ENCODE peak calls at places on chromosomes 11 and 22, in eight cellular contexts. J, O, Z, F, S, Q, N and X are unnamed samples.

GRCh38 chr22:26901228-26901816 is 243.9 kb downstream of the MIAT start:
- DNase-seq in N (peak), O (no peak), Q (no peak), Z (no peak), J (no peak), S (no peak), F (no peak), X (no peak)

GRCh38 chr22:26174280-26174679 is 5.0 kb downstream of the SEZ6L start:
- DNase-seq in O (no peak), F (peak), N (no peak), Q (no peak), J (no peak), Z (no peak), S (peak), X (no peak)

GRCh38 chr22:46518542-46519325 is 18.7 kb downstream of the CELSR1 start:
- DNase-seq in J (no peak), F (no peak), O (no peak), N (no peak), Q (no peak), S (no peak), Z (no peak), X (no peak)

GRCh38 chr11:67054851-67055523 is 1.7 kb upstream of the RHOD start:
- DNase-seq in Q (peak), F (peak), N (no peak), S (peak), J (peak), O (no peak), Z (peak), X (peak)

GRCh38 chr22:39703890-39704658 is 133.5 kb downstream of the CACNA1I start:
- DNase-seq in N (no peak), O (peak), F (peak), Q (peak), S (no peak), Z (no peak), J (peak), X (no peak)

GRCh38 chr11:18780329-18780728 is 11.3 kb downstream of the PTPN5 start:
- DNase-seq in F (no peak), N (no peak), O (no peak), Q (no peak), Z (no peak), S (no peak), J (no peak), X (no peak)

GRCh38 chr22:24553597-24554315 is 1.2 kb downstream of the GUCD1 start:
- DNase-seq in S (no peak), Q (peak), F (no peak), J (peak), Z (peak), O (peak), N (no peak), X (peak)

GRCh38 chr22:43000441-43001175 is 14.3 kb downstream of the PACSIN2 start:
- DNase-seq in Q (no peak), S (no peak), F (no peak), O (no peak), N (no peak), J (no peak), Z (no peak), X (no peak)

GRCh38 chr11:84408946-84409411 is 1122.8 kb upstream of the CCDC90B start:
- DNase-seq in F (peak), O (no peak), Z (no peak), Q (no peak), S (no peak), N (no peak), J (no peak), X (no peak)

GRCh38 chr22:20036119-20036518 is 15.2 kb downstream of the TANGO2 start:
- DNase-seq in Q (no peak), F (no peak), O (no peak), J (no peak), N (no peak), Z (no peak), S (no peak), X (no peak)

GRCh38 chr22:23067023-23067650 is 3.2 kb upstream of the GNAZ start:
- DNase-seq in Q (no peak), F (peak), S (no peak), N (peak), Z (peak), O (peak), J (no peak), X (no peak)

GRCh38 chr11:95245038-95245437 is 14.0 kb upstream of the SESN3 start:
- DNase-seq in O (no peak), N (no peak), J (no peak), Z (no peak), Q (no peak), S (no peak), F (no peak), X (peak)

GRCh38 chr11:114159802-114160588 is 100.5 kb downstream of the ZBTB16 start:
- DNase-seq in F (peak), N (peak), S (peak), Z (peak), Q (peak), J (peak), O (peak), X (peak)

GRCh38 chr11:17528181-17528691 is 16.0 kb downstream of the USH1C start:
- DNase-seq in Z (peak), J (peak), O (peak), S (peak), Q (peak), N (peak), F (peak), X (peak)

GRCh38 chr11:6319001-6319878 is 1.1 kb downstream of the CAVIN3 start:
- DNase-seq in O (peak), J (no peak), F (no peak), S (no peak), Z (peak), Q (peak), N (peak), X (no peak)

GRCh38 chr22:42439821-42440674 is 7.8 kb upstream of the NFAM1 start:
- DNase-seq in J (peak), N (peak), Z (peak), F (no peak), S (no peak), Q (peak), O (peak), X (no peak)

GRCh38 chr22:48089601-48090331 is 1327.3 kb downstream of the TBC1D22A start:
- DNase-seq in N (peak), S (peak), O (peak), Z (peak), J (peak), F (no peak), Q (peak), X (no peak)

GRCh38 chr11:4916581-4916980 is 2.6 kb downstream of the OR51G2 start:
- DNase-seq in O (no peak), N (no peak), Z (no peak), J (no peak), Q (no peak), S (no peak), F (no peak), X (no peak)

GRCh38 chr22:27810566-27810965 is 9.0 kb upstream of the MN1 start:
- DNase-seq in F (no peak), J (peak), N (peak), Z (peak), O (peak), Q (peak), S (no peak), X (no peak)

GRCh38 chr22:24391836-24392217 is 35.6 kb upstream of the ADORA2A start:
- DNase-seq in O (no peak), Z (no peak), N (no peak), F (no peak), J (no peak), S (no peak), Q (no peak), X (no peak)

GRCh38 chr11:17479284-17480214 is 2.9 kb upstream of the ABCC8 start:
- DNase-seq in J (peak), Z (no peak), N (no peak), F (peak), S (peak), Q (no peak), O (no peak), X (peak)

GRCh38 chr11:75946531-75947530 is 131.8 kb downstream of the UVRAG start:
- DNase-seq in Z (no peak), O (no peak), S (no peak), N (no peak), F (peak), Q (no peak), J (peak), X (no peak)

GRCh38 chr11:71525188-71525937 is 1.7 kb upstream of the KRTAP5-7 start:
- DNase-seq in Z (no peak), J (no peak), S (no peak), N (no peak), Q (no peak), O (no peak), F (no peak), X (no peak)

GRCh38 chr11:77191823-77192495 is 63.9 kb downstream of the MYO7A start:
- DNase-seq in F (peak), Z (peak), O (peak), Q (no peak), J (peak), S (peak), N (peak), X (peak)

GRCh38 chr11:113730887-113731726 is 25.0 kb upstream of the TMPRSS5 start:
- DNase-seq in J (peak), F (peak), N (no peak), S (peak), Z (peak), O (no peak), Q (peak), X (peak)

GRCh38 chr11:2302844-2303626 is 1.2 kb downstream of the TSPAN32 start:
- DNase-seq in Q (no peak), Z (no peak), O (no peak), F (peak), S (no peak), N (peak), J (peak), X (no peak)

GRCh38 chr22:39926175-39927152 is 25.6 kb downstream of the GRAP2 start:
- DNase-seq in O (no peak), N (no peak), F (no peak), Q (no peak), Z (no peak), J (peak), S (no peak), X (no peak)

GRCh38 chr11:120121336-120121735 is 16.6 kb downstream of the TRIM29 start:
- DNase-seq in F (no peak), J (no peak), N (no peak), Z (no peak), S (no peak), O (no peak), Q (no peak), X (peak)

GRCh38 chr11:128669491-128669890 is 24.4 kb upstream of the FLI1 start:
- DNase-seq in Z (no peak), O (no peak), F (no peak), S (no peak), Q (no peak), N (no peak), J (no peak), X (no peak)

GRCh38 chr22:36288571-36289405 is 35.9 kb downstream of the APOL1 start:
- DNase-seq in Q (no peak), Z (no peak), S (no peak), N (peak), F (no peak), O (no peak), J (no peak), X (no peak)

GRCh38 chr11:92224394-92225205 is at the start of gene FAT3:
- DNase-seq in J (peak), O (peak), F (peak), S (peak), Z (peak), Q (peak), N (peak), X (peak)

GRCh38 chr11:130024356-130024755 is 21.7 kb upstream of the PRDM10 start:
- DNase-seq in O (no peak), N (no peak), Q (no peak), S (no peak), Z (no peak), J (no peak), F (no peak), X (no peak)

GRCh38 chr22:37197451-37198289 is 9.6 kb upstream of the C1QTNF6 start:
- DNase-seq in J (peak), N (peak), Z (peak), Q (peak), F (no peak), O (peak), S (peak), X (peak)

GRCh38 chr11:92253945-92254344 is 29.3 kb downstream of the FAT3 start:
- DNase-seq in F (no peak), N (no peak), J (no peak), Z (no peak), Q (no peak), S (no peak), O (no peak), X (no peak)

GRCh38 chr11:117313828-117314768 is 2.0 kb downstream of the BACE1 start:
- DNase-seq in Z (no peak), F (no peak), Q (no peak), N (no peak), O (no peak), J (no peak), S (no peak), X (no peak)

GRCh38 chr11:71481101-71481960 is 28.3 kb downstream of the NADSYN1 start:
- DNase-seq in N (no peak), Z (no peak), Q (no peak), J (no peak), F (no peak), O (no peak), S (no peak), X (no peak)

GRCh38 chr11:72471005-72471898 is 36.9 kb upstream of the CLPB start:
- DNase-seq in Z (peak), J (peak), Q (peak), F (peak), N (peak), O (peak), S (peak), X (peak)

GRCh38 chr11:12285811-12286222 is 91.6 kb upstream of the PARVA start:
- DNase-seq in O (no peak), Z (no peak), F (no peak), Q (no peak), J (peak), S (no peak), N (no peak), X (no peak)

DNA sequence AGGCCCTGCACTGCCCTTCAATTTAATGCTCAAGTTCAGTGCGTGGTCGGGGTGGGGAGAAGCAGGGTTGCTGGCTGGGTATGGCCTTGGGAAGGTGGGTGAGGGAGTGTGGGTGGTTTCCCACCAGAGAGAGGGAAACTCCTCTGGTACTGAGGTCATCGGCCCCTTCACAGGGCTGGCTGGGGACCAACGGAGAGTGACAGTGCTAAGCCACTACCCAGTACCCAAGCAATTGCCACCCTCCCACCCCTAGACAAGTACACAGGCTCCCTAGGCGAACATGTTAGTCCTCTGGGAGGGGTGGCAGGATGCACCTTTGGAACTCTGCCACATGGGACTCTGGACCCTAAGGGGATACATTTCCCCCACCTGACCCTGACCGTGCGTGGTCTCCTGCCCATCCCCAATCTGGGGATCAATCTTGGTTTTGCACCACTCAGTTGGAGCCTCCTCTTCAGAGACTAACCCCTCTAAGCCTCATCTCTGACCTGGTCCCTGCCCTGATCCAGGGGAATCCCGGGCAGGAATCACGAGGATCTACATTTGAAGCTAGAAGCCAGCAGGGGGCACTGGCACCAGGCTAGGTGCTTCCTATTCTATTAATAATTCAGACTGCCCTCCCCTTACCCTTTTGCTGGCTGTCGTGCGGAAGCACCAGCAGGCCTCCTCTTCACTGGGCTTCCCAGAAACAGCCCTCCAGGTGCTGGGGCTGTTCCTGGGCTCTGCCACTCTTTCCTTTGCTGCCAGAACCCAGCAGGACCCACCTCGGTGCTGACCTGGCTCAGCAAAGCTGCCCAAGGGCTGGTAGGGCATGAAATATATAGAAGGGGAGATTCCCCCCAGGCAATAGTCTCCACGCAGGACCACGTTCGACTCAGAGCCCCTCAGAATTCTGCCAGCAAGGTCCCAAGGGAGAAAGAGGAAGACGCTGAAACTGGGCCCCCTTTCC is 377.7 kb downstream of the TENM4 start:
- DNase-seq in F (peak), N (no peak), Z (no peak), Q (no peak), S (peak), O (no peak), J (no peak), X (no peak)
- TF ChIP-seq CTCF in F (peak), N (peak), Z (no peak), Q (peak), S (peak), O (no peak), J (no peak), X (no peak)

GRCh38 chr22:41380993-41381328 is 781 bp upstream of the TEF start:
- DNase-seq in O (no peak), N (no peak), F (no peak), S (peak), Q (peak), Z (peak), J (peak), X (peak)
- H3K27ac ChIP-seq in O (peak), N (peak), F (peak), S (peak), Q (peak), Z (peak), J (peak), X (peak)

DNA sequence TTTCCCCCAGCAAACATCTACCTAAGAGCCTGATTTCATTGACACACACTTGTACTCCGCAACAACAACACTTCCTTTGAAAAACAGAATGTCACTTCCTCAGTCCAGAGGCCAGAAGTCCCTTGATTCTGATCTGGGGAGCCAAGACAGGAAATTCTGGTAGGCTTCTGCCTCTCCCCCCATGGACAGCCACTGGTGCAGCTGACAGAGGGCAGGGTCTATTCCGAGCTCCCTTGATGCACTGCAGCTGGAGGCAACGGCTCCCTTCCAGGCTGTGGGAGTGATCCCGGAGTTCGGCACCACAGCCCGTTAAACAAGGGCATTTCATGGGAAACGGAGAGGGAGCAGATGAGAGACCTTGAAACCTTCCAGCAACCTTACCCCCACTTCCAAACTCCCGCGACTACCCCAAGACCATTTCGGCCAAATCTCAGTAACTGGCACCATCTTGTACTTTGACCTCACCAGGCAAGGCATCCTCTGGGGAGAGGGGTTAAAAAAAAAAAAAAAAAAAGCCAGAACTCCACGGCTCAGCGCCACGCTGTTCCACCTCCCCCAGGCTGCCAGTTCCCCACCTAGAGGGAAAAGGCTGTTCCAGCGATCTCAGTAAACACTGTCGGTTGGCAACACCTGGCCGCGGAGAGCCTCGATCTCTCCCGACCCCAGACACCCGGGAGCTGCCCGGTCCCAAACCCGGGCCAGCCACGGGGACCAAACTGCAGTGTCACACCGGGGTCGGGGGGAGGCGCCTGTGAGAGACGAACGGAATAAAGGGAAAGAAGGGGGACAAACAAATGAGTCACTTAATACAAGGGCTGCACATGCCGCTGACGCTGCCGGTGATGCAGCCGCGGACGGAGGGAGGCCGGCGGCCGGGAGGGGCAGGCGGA is 1.1 kb downstream of the GAB2 start:
- DNase-seq in J (peak), O (peak), N (peak), S (peak), F (peak), Q (peak), Z (peak), X (peak)
- TF ChIP-seq CTCF in J (peak), O (peak), N (peak), S (peak), F (peak), Q (peak), Z (peak), X (peak)

GRCh38 chr11:68255526-68255925 is 16.2 kb downstream of the C11orf24 start:
- DNase-seq in Z (no peak), S (no peak), O (no peak), F (no peak), Q (peak), J (no peak), N (no peak), X (no peak)

GRCh38 chr11:68258363-68258765 is 13.4 kb downstream of the C11orf24 start:
- DNase-seq in Z (no peak), J (no peak), N (no peak), S (no peak), O (no peak), F (no peak), Q (no peak), X (no peak)

GRCh38 chr11:68254421-68254820 is 17.4 kb downstream of the C11orf24 start:
- DNase-seq in S (no peak), J (no peak), N (no peak), Z (no peak), F (no peak), Q (no peak), O (no peak), X (no peak)

GRCh38 chr11:68257477-68258362 is 14.1 kb downstream of the C11orf24 start:
- DNase-seq in N (peak), F (peak), Q (peak), O (peak), J (peak), Z (peak), S (peak), X (peak)

DNA sequence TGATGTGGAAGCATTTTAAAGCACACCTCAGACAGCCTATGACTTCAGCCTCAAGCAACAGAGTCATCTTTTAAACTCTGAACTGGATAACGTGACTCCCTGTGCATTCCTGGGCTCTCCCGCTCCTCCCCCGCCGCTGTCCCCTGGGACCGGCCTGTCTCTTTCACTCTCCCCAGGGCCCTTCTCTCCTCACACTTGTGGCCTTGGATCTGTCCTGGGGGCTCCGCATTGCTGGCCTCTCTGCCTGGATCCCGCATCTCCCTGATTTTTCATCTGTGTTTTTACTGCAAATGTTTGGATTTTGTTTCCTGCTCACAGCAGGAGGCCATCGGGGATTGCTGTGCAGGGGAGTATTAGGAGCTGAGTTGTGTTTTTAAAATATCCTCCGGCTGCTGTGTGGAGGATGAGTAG is 15.4 kb downstream of the C11orf24 start:
- DNase-seq in Z (no peak), S (no peak), Q (no peak), F (no peak), J (no peak), N (no peak), O (peak), X (no peak)
- H3K27ac ChIP-seq in Z (peak), S (peak), Q (no peak), F (no peak), J (no peak), N (peak), O (peak), X (no peak)

GRCh38 chr11:123517559-123518364 is 87.7 kb downstream of the GRAMD1B start:
- DNase-seq in J (no peak), S (no peak), N (no peak), F (peak), Z (no peak), Q (no peak), O (no peak), X (no peak)
- TF ChIP-seq CTCF in J (no peak), S (no peak), N (no peak), F (peak), Z (no peak), Q (no peak), O (no peak), X (no peak)